ENCODE peak calls at places on chromosomes 5 and 9, in six cellular contexts. K is non-pigmented ciliary epithelial cell, W is Kasumi-1, L is HCEC 1CT, I is suprapubic skin, V is occipital lobe. E is an unnamed sample.

GRCh38 chr9:89522261-89522978 is 24.5 kb upstream of the SEMA4D start:
- DNase-seq in I (no peak), V (no peak), K (no peak), L (no peak), W (peak; percentile 98), E (peak; percentile 98)

GRCh38 chr9:121561385-121562222 is 62.0 kb upstream of the GGTA1 start:
- DNase-seq in W (no peak), I (no peak), K (no peak), L (no peak), V (no peak), E (no peak)

GRCh38 chr5:32461441-32462120 is 17.0 kb upstream of the ZFR start:
- DNase-seq in L (no peak), V (no peak), I (no peak), K (no peak), W (no peak), E (no peak)

GRCh38 chr5:95797301-95797700 is 25.2 kb downstream of the GLRX start:
- DNase-seq in I (no peak), K (no peak), V (no peak), W (no peak), L (no peak), E (no peak)

GRCh38 chr5:158120760-158121159 is 261.8 kb upstream of the CLINT1 start:
- DNase-seq in K (no peak), L (peak; percentile 40), W (no peak), I (no peak), V (no peak), E (no peak)

GRCh38 chr9:115400801-115401200 is 282.8 kb upstream of the TNC start:
- DNase-seq in L (no peak), I (no peak), W (no peak), K (peak; percentile 56), V (no peak), E (no peak)

GRCh38 chr5:79074641-79075040 is 5.1 kb downstream of the BHMT2 start:
- DNase-seq in L (peak; percentile 47), K (peak; percentile 19), W (peak; percentile 4), V (no peak), I (no peak), E (no peak)

GRCh38 chr5:124074500-124074899 is 562.5 kb downstream of the CSNK1G3 start:
- DNase-seq in W (no peak), I (no peak), V (no peak), L (no peak), K (no peak), E (no peak)

GRCh38 chr5:157575096-157575872 is at the start of gene ADAM19:
- DNase-seq in I (no peak), K (no peak), L (peak; percentile 50), W (no peak), V (peak; percentile 10), E (no peak)

GRCh38 chr9:138057726-138058125 is 180.1 kb downstream of the CACNA1B start:
- DNase-seq in L (no peak), W (no peak), V (no peak), I (no peak), K (no peak), E (no peak)

GRCh38 chr9:121738969-121739368 is 87.5 kb downstream of the DAB2IP start:
- DNase-seq in V (no peak), K (no peak), I (no peak), W (no peak), L (no peak), E (peak; percentile 48)

GRCh38 chr5:83636141-83636540 is 84.5 kb downstream of the HAPLN1 start:
- DNase-seq in I (no peak), W (no peak), L (no peak), V (no peak), K (peak; percentile 63), E (no peak)

E was measured in Jurkat, Clone E6-1.